ENCODE peak calls at places on chromosome 19, in six cellular contexts. D is choroid plexus epithelial cell, Q is brain microvascular endothelial cell, S is uterus, V is IMR-90, G is neuronal stem cell. X is an unnamed sample.

GRCh38 chr19:33410915-33411401 is 37.4 kb downstream of the CEBPG start:
- DNase-seq in S (no peak), G (no peak), V (no peak), D (no peak), Q (no peak), X (no peak)

GRCh38 chr19:491146-491741 is 5.0 kb upstream of the MADCAM1 start:
- DNase-seq in S (no peak), G (no peak), Q (no peak), D (peak), V (no peak), X (no peak)

GRCh38 chr19:41420101-41420880 is 6.9 kb downstream of the B3GNT8 start:
- DNase-seq in Q (no peak), D (no peak), V (no peak), G (no peak), S (no peak), X (no peak)

GRCh38 chr19:11321206-11322126 is 18.0 kb downstream of the RAB3D start:
- DNase-seq in G (no peak), Q (no peak), S (no peak), V (no peak), D (no peak), X (no peak)

GRCh38 chr19:48290341-48290922 is 20.6 kb downstream of the ZNF114 start:
- DNase-seq in S (peak), D (peak), G (peak), V (peak), Q (peak), X (no peak)

GRCh38 chr19:39203372-39204341 is at the start of gene SYCN:
- DNase-seq in Q (no peak), V (no peak), S (no peak), G (no peak), D (no peak), X (no peak)

GRCh38 chr19:30664358-30665058 is 292.3 kb downstream of the ZNF536 start:
- DNase-seq in G (no peak), D (peak), Q (peak), S (no peak), V (peak), X (no peak)

GRCh38 chr19:15820646-15821045 is 5.2 kb upstream of the OR10H1 start:
- DNase-seq in V (no peak), G (no peak), D (no peak), S (no peak), Q (no peak), X (no peak)

GRCh38 chr19:41599175-41599966 is 23.4 kb downstream of the CEACAM21 start:
- DNase-seq in V (no peak), G (no peak), Q (no peak), D (no peak), S (no peak), X (no peak)

GRCh38 chr19:591099-591958 is 1.6 kb downstream of the HCN2 start:
- DNase-seq in D (no peak), Q (no peak), V (no peak), S (no peak), G (peak), X (no peak)

GRCh38 chr19:35040826-35041547 is 534 bp upstream of the HPN start:
- DNase-seq in S (peak), V (no peak), Q (no peak), G (no peak), D (peak), X (peak)

GRCh38 chr19:1019980-1020867 is 699 bp downstream of the TMEM259 start:
- DNase-seq in Q (no peak), G (no peak), S (peak), D (no peak), V (no peak), X (no peak)

GRCh38 chr19:33684550-33685303 is 63.0 kb downstream of the CHST8 start:
- DNase-seq in V (no peak), Q (no peak), D (no peak), G (no peak), S (no peak), X (no peak)

GRCh38 chr19:28785961-28786360 is 427.0 kb downstream of the UQCRFS1 start:
- DNase-seq in G (no peak), Q (no peak), D (no peak), S (no peak), V (no peak), X (no peak)

GRCh38 chr19:37928527-37929286 is 21.7 kb downstream of the SIPA1L3 start:
- DNase-seq in G (no peak), D (no peak), S (no peak), Q (no peak), V (no peak), X (no peak)
- H3K4me3 ChIP-seq in G (no peak), D (no peak), S (no peak), Q (no peak), V (no peak), X (no peak)

GRCh38 chr19:18173054-18173571 is 500 bp upstream of the IFI30 start:
- DNase-seq in G (no peak), S (peak), D (no peak), Q (no peak), V (no peak), X (no peak)
- H3K4me3 ChIP-seq in G (no peak), S (peak), D (peak), Q (peak), V (peak), X (peak)

GRCh38 chr19:43504426-43505185 is at the start of gene PHLDB3:
- DNase-seq in Q (no peak), D (no peak), S (peak), V (peak), G (no peak), X (no peak)

GRCh38 chr19:43506629-43507028 is 2.1 kb upstream of the PHLDB3 start:
- DNase-seq in D (no peak), G (no peak), S (no peak), Q (no peak), V (no peak), X (no peak)

GRCh38 chr19:43505941-43506340 is 1.4 kb upstream of the PHLDB3 start:
- DNase-seq in V (no peak), Q (no peak), D (no peak), S (no peak), G (no peak), X (no peak)

GRCh38 chr19:43503501-43504425 is 783 bp downstream of the PHLDB3 start:
- DNase-seq in D (peak), G (peak), Q (peak), V (peak), S (peak), X (peak)

GRCh38 chr19:43505186-43505456 is 575 bp upstream of the PHLDB3 start:
- DNase-seq in V (no peak), G (no peak), D (no peak), Q (no peak), S (no peak), X (no peak)
- H3K4me3 ChIP-seq in V (no peak), G (no peak), D (no peak), Q (no peak), S (no peak), X (peak)

DNA sequence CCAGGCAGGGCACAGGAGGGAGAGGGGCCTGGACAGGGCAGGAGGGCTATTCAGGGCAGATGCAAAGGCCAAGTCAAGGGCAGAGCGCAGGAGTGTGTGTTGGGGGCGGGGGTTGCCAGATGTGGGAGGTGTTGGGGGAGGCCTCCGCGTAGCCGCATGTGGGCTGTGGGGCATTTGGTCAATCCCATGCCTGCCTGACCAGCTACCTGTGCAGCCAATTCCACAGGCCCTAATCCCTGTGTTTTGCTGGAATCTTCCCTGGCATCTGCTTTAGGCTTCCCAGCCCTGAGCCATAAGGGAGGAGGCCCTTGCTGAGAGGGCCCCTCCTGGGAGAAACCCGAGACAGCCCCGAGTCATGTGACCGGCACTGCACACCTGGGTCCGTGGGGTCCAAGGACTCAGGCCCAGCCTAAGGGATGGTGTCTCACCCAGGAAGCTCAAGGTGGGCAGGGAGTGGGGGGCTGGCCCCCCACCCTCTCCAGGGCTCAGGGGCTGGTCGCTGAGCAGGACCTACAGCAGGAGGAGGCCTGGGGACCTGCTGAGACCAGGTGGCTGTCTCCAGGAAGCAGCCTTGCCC is 20.3 kb downstream of the RFX1 start:
- DNase-seq in G (no peak), V (no peak), Q (no peak), D (no peak), S (no peak), X (no peak)
- H3K4me3 ChIP-seq in G (peak), V (no peak), Q (no peak), D (no peak), S (no peak), X (peak)

DNA sequence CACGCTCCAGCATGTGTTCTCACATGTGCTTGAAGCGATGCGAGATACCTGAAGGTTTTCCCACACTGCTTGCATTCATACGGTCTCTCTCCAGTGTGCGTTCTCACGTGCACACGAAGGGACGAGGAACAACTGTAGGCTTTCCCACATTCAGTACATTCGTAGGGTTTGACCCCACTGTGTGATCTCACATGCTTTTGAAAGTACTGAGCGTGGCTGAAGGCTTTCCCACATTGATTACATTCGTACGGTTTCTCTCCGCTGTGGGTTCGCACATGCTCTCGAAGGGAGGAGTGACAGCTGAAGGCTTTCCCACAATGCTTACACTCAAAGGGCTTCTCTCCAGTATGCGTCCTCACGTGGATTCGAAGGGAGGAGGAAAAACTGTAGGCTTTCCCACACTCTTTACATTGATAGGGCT is 11.3 kb downstream of the ZNF77 start:
- DNase-seq in S (no peak), V (no peak), G (no peak), Q (no peak), D (no peak), X (no peak)
- H3K4me3 ChIP-seq in S (no peak), V (no peak), G (no peak), Q (no peak), D (no peak), X (no peak)

GRCh38 chr19:17109962-17110598 is 34.5 kb downstream of the MYO9B start:
- DNase-seq in S (no peak), G (no peak), Q (no peak), V (no peak), D (no peak), X (no peak)
- H3K4me3 ChIP-seq in S (no peak), G (no peak), Q (no peak), V (no peak), D (no peak), X (no peak)

X was measured in thoracic aorta.